ENCODE peak calls at places on chromosomes 7 and 10, in ten cellular contexts. U, I, H, A, W, N, O, S, E and K are unnamed samples.
A peak's percentile ranks its signal among the peaks of the same experiment; 100 is the strongest.

GRCh38 chr7:25303380-25304321 is 75.4 kb upstream of the NPVF start:
- DNase-seq in W (no peak), I (no peak), E (peak; percentile 14), U (no peak), A (no peak), H (peak; percentile 11), O (no peak), S (peak; percentile 16), N (no peak), K (peak; percentile 83)

GRCh38 chr10:123284022-123284421 is 129.8 kb downstream of the BUB3 start:
- DNase-seq in W (no peak), A (no peak), N (no peak), S (no peak), I (no peak), U (no peak), O (no peak), H (no peak), E (no peak), K (no peak)

GRCh38 chr10:23186697-23187096 is 5.4 kb upstream of the PTF1A start:
- DNase-seq in E (peak; percentile 5), S (no peak), W (no peak), A (no peak), N (no peak), U (no peak), I (no peak), H (no peak), O (no peak), K (no peak)

GRCh38 chr7:25171071-25171470 is 46.0 kb upstream of the CYCS start:
- DNase-seq in W (no peak), U (no peak), O (no peak), A (no peak), H (no peak), N (no peak), E (no peak), I (no peak), S (no peak), K (no peak)

GRCh38 chr10:44983066-44983894 is 4.7 kb upstream of the DEPP1 start:
- DNase-seq in H (no peak), N (no peak), W (no peak), O (no peak), E (no peak), S (no peak), U (no peak), I (no peak), A (no peak), K (no peak)

GRCh38 chr7:137151056-137151731 is 192.3 kb downstream of the PTN start:
- DNase-seq in E (no peak), N (peak; percentile 20), A (no peak), H (peak; percentile 38), S (no peak), U (no peak), O (no peak), W (no peak), I (no peak), K (peak; percentile 11)

GRCh38 chr10:29841724-29842649 is 207.2 kb upstream of the SVIL start:
- DNase-seq in E (peak; percentile 43), I (no peak), S (no peak), W (peak; percentile 83), N (peak; percentile 63), U (peak; percentile 64), A (no peak), O (peak; percentile 77), H (peak; percentile 44), K (peak; percentile 56)

GRCh38 chr7:108875139-108875538 is 305.5 kb downstream of the DNAJB9 start:
- DNase-seq in S (peak; percentile 5), E (peak; percentile 35), N (peak; percentile 2), A (peak; percentile 33), W (peak; percentile 19), H (peak; percentile 55), I (no peak), O (no peak), U (no peak), K (peak; percentile 1)

GRCh38 chr10:79349766-79350406 is 2.6 kb downstream of the PPIF start:
- DNase-seq in O (no peak), H (no peak), E (no peak), N (no peak), I (no peak), S (no peak), U (no peak), A (no peak), W (no peak), K (no peak)

GRCh38 chr10:120456626-120457430 is at the start of gene PLPP4:
- DNase-seq in W (no peak), E (peak; percentile 72), U (no peak), S (no peak), O (no peak), I (no peak), A (peak; percentile 45), H (peak; percentile 55), N (no peak), K (no peak)

GRCh38 chr10:121459765-121460453 is 138.3 kb downstream of the FGFR2 start:
- DNase-seq in A (peak; percentile 16), E (no peak), O (no peak), N (no peak), U (peak; percentile 7), W (no peak), S (peak; percentile 90), H (peak; percentile 18), I (peak; percentile 37), K (peak; percentile 29)

GRCh38 chr10:117261501-117261900 is 20.6 kb downstream of the SLC18A2 start:
- DNase-seq in S (no peak), H (no peak), N (no peak), U (no peak), W (no peak), A (no peak), I (no peak), E (no peak), O (no peak), K (no peak)

DNA sequence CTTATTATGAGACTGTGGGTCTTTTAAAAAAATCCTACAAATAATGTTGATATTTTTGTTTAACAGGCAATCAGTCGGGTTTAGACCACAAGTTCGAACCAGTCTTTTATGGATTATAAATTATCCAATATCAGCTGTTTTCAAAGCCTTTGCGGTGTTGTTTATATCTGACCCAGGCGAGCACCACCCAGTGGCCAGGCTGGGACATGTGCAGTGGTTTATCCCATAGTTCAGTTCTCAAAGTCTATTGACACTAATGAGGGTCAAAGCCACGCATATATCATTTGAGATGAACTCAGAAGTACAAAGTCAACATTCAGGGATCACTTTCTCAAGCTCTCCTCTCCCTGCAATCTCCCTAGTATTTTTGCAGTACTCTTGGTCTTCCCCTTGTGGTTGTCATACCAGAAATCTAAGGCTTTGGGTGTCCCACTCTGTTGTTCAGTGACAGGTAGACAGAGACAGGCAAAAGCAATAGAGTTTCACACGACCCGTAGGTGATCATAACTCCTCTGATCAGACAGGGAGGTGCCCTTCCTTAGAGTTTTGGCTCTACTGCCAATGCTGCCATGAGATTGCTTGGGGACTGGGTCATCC is 117.4 kb upstream of the POM121L12 start:
- DNase-seq in S (no peak), W (no peak), E (peak; percentile 10), I (no peak), H (no peak), N (no peak), A (no peak), O (no peak), U (no peak), K (no peak)
- TF ChIP-seq CTCF in S (peak; percentile 22), W (peak; percentile 16), E (peak; percentile 42), I (no peak), H (peak; percentile 9), N (no peak), A (peak; percentile 11), O (peak; percentile 35), U (no peak), K (no peak)

DNA sequence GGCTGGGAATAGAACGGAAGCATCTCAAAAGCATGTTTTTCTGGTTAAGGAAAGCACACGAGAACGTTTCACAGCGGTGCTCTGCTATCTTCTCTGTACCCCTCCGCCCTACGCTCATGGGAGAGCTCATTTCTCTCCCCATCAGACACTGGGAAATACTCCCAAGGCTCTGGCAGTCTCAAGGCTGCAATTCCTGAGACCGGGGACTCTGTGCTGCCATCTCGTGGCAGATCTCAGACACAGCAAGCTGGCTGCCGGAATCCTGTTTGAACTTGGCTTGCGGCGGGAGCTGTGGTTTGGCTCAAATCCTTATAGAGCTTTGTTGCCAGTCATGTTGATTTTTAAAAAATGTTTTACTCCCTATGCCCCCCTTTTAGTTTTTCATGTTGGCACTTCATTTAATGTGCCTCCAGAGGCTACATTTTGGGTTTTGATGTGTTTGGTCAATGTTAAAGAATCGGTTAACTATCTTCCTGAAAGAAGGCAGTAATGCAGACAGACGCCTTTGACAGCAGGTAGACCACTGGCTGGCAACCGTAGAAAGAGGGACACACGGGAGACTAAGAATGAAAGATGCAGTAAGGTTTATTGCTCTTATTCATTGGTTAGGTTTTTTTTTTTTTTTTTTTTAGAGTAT is 27.6 kb downstream of the BMPER start:
- DNase-seq in U (peak; percentile 46), H (peak; percentile 92), E (peak; percentile 85), A (peak; percentile 92), S (peak; percentile 77), N (peak; percentile 75), I (peak; percentile 52), W (peak; percentile 78), O (peak; percentile 77), K (peak; percentile 96)
- H3K4me3 ChIP-seq in U (peak overlapping the region; percentile 71), H (peak overlapping the region; percentile 30), E (peak overlapping the region; percentile 17), A (no peak overlapping the region), S (no peak overlapping the region), N (no peak overlapping the region), I (peak overlapping the region; percentile 10), W (no peak overlapping the region), O (no peak overlapping the region), K (peak overlapping the region; percentile 14)

GRCh38 chr10:112359606-112360307 is 14.2 kb upstream of the ACSL5 start:
- DNase-seq in S (no peak), I (no peak), A (no peak), E (no peak), O (no peak), N (no peak), U (no peak), W (no peak), H (no peak), K (no peak)

GRCh38 chr10:112360308-112361270 is 13.3 kb upstream of the ACSL5 start:
- DNase-seq in O (no peak), U (no peak), H (peak; percentile 56), E (peak; percentile 26), I (no peak), N (no peak), S (no peak), A (no peak), W (no peak), K (peak; percentile 67)

GRCh38 chr10:112362833-112363232 is 11.1 kb upstream of the ACSL5 start:
- DNase-seq in O (peak; percentile 86), N (no peak), E (peak; percentile 66), W (no peak), U (peak; percentile 57), S (no peak), I (no peak), H (no peak), A (no peak), K (peak; percentile 44)

GRCh38 chr10:112363696-112364688 is 9.9 kb upstream of the ACSL5 start:
- DNase-seq in H (no peak), W (no peak), N (no peak), A (no peak), O (no peak), I (no peak), E (no peak), S (no peak), U (no peak), K (no peak)

GRCh38 chr10:112361951-112362770 is 11.8 kb upstream of the ACSL5 start:
- DNase-seq in N (peak; percentile 40), O (no peak), U (peak; percentile 70), S (no peak), E (peak; percentile 93), W (no peak), I (no peak), H (peak; percentile 38), A (peak; percentile 38), K (peak; percentile 84)
- TF ChIP-seq CTCF in N (no peak), O (no peak), U (no peak), S (no peak), E (peak; percentile 7), W (no peak), I (no peak), H (peak; percentile 12), A (no peak), K (no peak)

GRCh38 chr10:130362308-130362761 is 226.1 kb downstream of the GLRX3 start:
- DNase-seq in O (no peak), U (no peak), A (no peak), W (no peak), S (no peak), I (no peak), E (no peak), N (no peak), H (no peak), K (no peak)
- H3K4me3 ChIP-seq in O (no peak overlapping the region), U (no peak overlapping the region), A (no peak overlapping the region), W (no peak overlapping the region), S (no peak overlapping the region), I (no peak overlapping the region), E (no peak overlapping the region), N (no peak overlapping the region), H (no peak overlapping the region), K (no peak overlapping the region)